ENCODE peak calls at places on chromosome 15, in four cellular contexts. H is SK-N-SH, W is WTC11, L is GM12878. F is an unnamed sample.

GRCh38 chr15:67820992-67821783 is 4.1 kb upstream of the SKOR1 start:
- DNase-seq in H (no peak), L (no peak), W (peak; percentile 79), F (peak; percentile 58)

GRCh38 chr15:88987590-88987950 is 74.4 kb upstream of the MFGE8 start:
- DNase-seq in L (no peak), H (no peak), W (no peak), F (no peak)

GRCh38 chr15:41207687-41208448 is 22.7 kb downstream of the EXD1 start:
- DNase-seq in W (no peak), L (no peak), H (no peak), F (no peak)

GRCh38 chr15:61528590-61528929 is 299.5 kb upstream of the RORA start:
- DNase-seq in W (no peak), H (no peak), L (no peak), F (no peak)

GRCh38 chr15:99328673-99329072 is 77.4 kb downstream of the LRRC28 start:
- DNase-seq in L (no peak), W (no peak), H (no peak), F (no peak)

GRCh38 chr15:28944696-28945300 is 59.0 kb downstream of the APBA2 start:
- DNase-seq in H (no peak), W (no peak), L (no peak), F (no peak)

GRCh38 chr15:83472151-83472550 is 25.0 kb downstream of the SH3GL3 start:
- DNase-seq in L (no peak), H (no peak), W (no peak), F (no peak)

GRCh38 chr15:75227663-75228280 is 26.1 kb downstream of the C15orf39 start:
- DNase-seq in L (no peak), H (no peak), W (no peak), F (no peak)

GRCh38 chr15:96285306-96285705 is 45.2 kb upstream of the NR2F2 start:
- DNase-seq in L (no peak), H (no peak), W (no peak), F (peak; percentile 21)

GRCh38 chr15:49809894-49810594 is 189.2 kb downstream of the DTWD1 start:
- DNase-seq in W (no peak), L (no peak), H (no peak), F (no peak)

GRCh38 chr15:45377630-45378148 is 655 bp downstream of the GATM start:
- DNase-seq in W (peak; percentile 24), L (no peak), H (peak; percentile 63), F (no peak)

GRCh38 chr15:68407886-68408500 is 24.0 kb downstream of the ITGA11 start:
- DNase-seq in H (no peak), L (no peak), W (no peak), F (no peak)

GRCh38 chr15:42024303-42024702 is 3.5 kb upstream of the PLA2G4E start:
- DNase-seq in W (no peak), H (no peak), L (no peak), F (no peak)

GRCh38 chr15:79329186-79329611 is 18.3 kb downstream of the TMED3 start:
- DNase-seq in H (no peak), L (no peak), W (no peak), F (peak; percentile 27)

GRCh38 chr15:68676011-68676605 is 97.3 kb downstream of the CORO2B start:
- DNase-seq in H (peak; percentile 55), W (no peak), L (no peak), F (no peak)

GRCh38 chr15:78018445-78018844 is 59.1 kb downstream of the TBC1D2B start:
- DNase-seq in W (no peak), L (no peak), H (no peak), F (no peak)

GRCh38 chr15:42139596-42139995 is 16.8 kb downstream of the PLA2G4F start:
- DNase-seq in H (no peak), L (no peak), W (no peak), F (no peak)

GRCh38 chr15:52008698-52009434 is 10.2 kb upstream of the MAPK6 start:
- DNase-seq in W (no peak), H (no peak), L (peak; percentile 80), F (peak; percentile 19)

GRCh38 chr15:87268675-87269074 is 987.9 kb downstream of the NTRK3 start:
- DNase-seq in L (no peak), W (no peak), H (no peak), F (no peak)

GRCh38 chr15:67784057-67784781 is 41.1 kb upstream of the SKOR1 start:
- DNase-seq in W (no peak), H (no peak), L (peak; percentile 82), F (no peak)

GRCh38 chr15:50028323-50028722 is 90.7 kb downstream of the ATP8B4 start:
- DNase-seq in L (no peak), H (no peak), W (no peak), F (no peak)

GRCh38 chr15:52331490-52332240 is 36.1 kb upstream of the MYO5C start:
- DNase-seq in L (peak; percentile 87), H (peak; percentile 48), W (no peak), F (no peak)

GRCh38 chr15:60356832-60357231 is 41.0 kb downstream of the ANXA2 start:
- DNase-seq in H (no peak), L (no peak), W (no peak), F (no peak)

GRCh38 chr15:92901053-92901761 is 1.1 kb downstream of the CHD2 start:
- DNase-seq in L (no peak), W (no peak), H (no peak), F (no peak)

GRCh38 chr15:86829251-86829650 is 749.6 kb downstream of the AGBL1 start:
- DNase-seq in H (no peak), L (no peak), W (no peak), F (no peak)

GRCh38 chr15:76190767-76191538 is 120.3 kb downstream of the ETFA start:
- DNase-seq in W (peak; percentile 90), H (peak; percentile 93), L (peak; percentile 43), F (peak; percentile 87)

GRCh38 chr15:42033214-42033873 is 12.5 kb upstream of the PLA2G4E start:
- DNase-seq in W (no peak), L (peak; percentile 51), H (no peak), F (no peak)

GRCh38 chr15:89098281-89098680 is 10.0 kb downstream of the ABHD2 start:
- DNase-seq in L (no peak), H (no peak), W (no peak), F (no peak)

GRCh38 chr15:91499774-91500383 is 353.6 kb upstream of the SLCO3A1 start:
- DNase-seq in L (no peak), H (no peak), W (no peak), F (no peak)

GRCh38 chr15:40776537-40777141 is 6.9 kb downstream of the C15orf62 start:
- DNase-seq in W (no peak), H (no peak), L (no peak), F (no peak)

GRCh38 chr15:59797756-59798604 is 108.9 kb upstream of the BNIP2 start:
- DNase-seq in H (no peak), L (peak; percentile 2), W (no peak), F (no peak)

GRCh38 chr15:24676431-24676830 is 856 bp downstream of the NPAP1 start:
- DNase-seq in L (no peak), W (peak; percentile 73), H (no peak), F (no peak)

GRCh38 chr15:98331676-98332075 is 316.7 kb upstream of the IGF1R start:
- DNase-seq in L (no peak), H (no peak), W (no peak), F (no peak)

DNA sequence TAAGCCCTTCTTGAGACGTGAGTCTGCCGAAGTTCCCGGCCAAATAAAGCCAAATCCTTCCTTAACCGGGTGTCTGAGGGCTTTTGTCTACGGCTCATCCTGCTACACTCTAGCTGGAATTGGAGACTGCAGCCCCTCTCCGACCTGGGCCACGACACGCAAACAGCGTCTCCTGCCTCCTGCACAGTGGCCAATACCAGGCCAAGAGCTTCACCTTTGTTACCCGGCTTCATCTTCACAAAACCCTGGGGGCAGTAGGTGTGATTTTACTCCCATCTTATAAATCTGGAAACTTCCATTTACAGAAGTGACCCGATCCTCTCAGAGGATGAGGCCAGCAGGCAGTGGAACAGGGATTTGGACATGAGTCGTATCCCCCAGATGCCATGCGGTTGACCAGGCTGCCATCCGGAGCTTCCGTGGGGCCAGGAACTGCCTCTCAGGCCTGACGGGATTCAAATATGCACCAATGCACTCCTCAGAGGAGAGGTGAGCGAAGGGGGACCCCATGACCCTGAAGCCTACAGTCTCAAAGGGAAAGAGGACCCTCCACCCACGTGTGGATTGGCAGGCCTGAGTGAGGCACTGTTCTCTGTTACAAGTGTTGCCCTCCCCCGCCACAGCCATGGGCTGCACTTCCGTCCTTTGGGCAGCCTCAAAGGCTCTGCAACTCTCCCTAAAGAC is 53.2 kb upstream of the KLF13 start:
- DNase-seq in L (no peak), W (peak; percentile 8), H (peak; percentile 10), F (no peak)
- TF ChIP-seq USF1 in L (no peak), W (no peak), H (no peak), F (no peak)

DNA sequence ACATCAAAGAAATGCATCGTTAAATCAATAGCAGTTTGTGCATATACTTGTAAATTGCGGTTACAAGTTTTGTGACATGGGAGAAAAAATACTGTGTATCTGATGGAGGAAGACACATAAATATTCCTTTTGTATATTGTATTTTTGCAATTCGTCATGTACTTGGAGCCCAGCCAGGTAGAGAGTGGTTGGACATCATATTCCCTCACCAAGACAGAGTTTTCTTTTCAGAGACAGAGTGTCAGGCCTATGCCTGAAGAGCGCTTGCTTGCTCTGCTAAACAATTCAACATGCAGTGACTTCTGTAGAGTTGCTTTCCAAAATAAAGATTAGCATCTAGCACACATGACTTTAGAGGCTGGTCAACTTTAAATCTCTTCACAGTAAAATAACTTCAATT is 24.8 kb upstream of the MEIS2 start:
- DNase-seq in H (no peak), W (no peak), L (no peak), F (no peak)
- TF ChIP-seq USF1 in H (peak; percentile 32), W (no peak), L (no peak), F (no peak)

GRCh38 chr15:94383041-94383440 is 151.7 kb downstream of the MCTP2 start:
- DNase-seq in H (no peak), L (no peak), W (no peak), F (no peak)

GRCh38 chr15:94385441-94385840 is 154.1 kb downstream of the MCTP2 start:
- DNase-seq in W (no peak), L (no peak), H (no peak), F (no peak)

GRCh38 chr15:94380798-94381197 is 149.4 kb downstream of the MCTP2 start:
- DNase-seq in L (no peak), W (no peak), H (no peak), F (no peak)

GRCh38 chr15:94381384-94381783 is 150.0 kb downstream of the MCTP2 start:
- DNase-seq in H (no peak), W (no peak), L (no peak), F (no peak)

DNA sequence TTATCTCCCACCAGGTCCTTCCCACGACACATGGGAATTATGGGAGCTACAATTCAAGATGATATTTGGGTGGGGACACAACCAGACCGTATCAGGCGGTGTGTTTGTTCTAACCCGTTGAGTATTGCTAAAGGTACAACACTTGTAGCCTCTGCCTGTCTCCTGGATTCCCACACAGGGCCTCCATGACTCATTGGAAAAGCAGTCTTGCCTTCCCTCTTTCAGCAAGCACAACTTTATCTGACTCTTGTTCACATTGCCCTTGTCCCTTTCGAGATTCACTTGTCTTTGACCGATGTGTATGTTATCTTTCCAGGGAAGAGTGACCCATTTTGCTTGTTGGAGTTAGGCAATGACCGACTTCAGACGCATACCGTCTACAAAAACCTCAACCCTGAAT is 152.3 kb downstream of the MCTP2 start:
- DNase-seq in H (no peak), W (no peak), L (no peak), F (no peak)
- TF ChIP-seq USF1 in H (no peak), W (no peak), L (no peak), F (no peak)

DNA sequence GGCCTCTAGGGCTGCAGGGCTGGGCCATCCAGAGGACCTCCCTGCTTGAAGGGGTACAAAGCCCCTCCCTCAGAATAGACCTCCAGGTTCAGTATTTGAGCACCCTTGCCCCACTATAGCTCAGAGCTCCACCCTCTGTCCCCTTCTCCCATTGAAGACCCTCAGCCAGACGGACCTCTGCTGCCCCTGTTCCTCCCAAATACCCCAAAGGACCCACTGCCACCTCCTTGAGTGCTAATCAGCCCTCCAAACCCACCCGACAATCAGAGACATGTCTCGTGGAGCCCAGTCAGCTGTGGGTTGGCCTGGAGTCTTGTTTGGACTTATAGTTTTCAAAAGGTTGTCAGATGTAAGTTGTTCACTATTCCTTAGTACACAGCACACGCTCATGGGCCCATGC is 161.1 kb downstream of the UACA start:
- DNase-seq in L (no peak), W (no peak), H (no peak), F (no peak)
- TF ChIP-seq USF1 in L (no peak), W (no peak), H (no peak), F (no peak)